ENCODE peak calls at places on chromosomes 4 and X, in six cellular contexts. D, A, E, X, Q and C are unnamed samples.
A peak's percentile ranks its signal among the peaks of the same experiment; 100 is the strongest.

GRCh38 chr4:118981171-118981838 is 92.7 kb downstream of the SYNPO2 start:
- DNase-seq in X (no peak), D (no peak), Q (no peak), A (no peak), E (peak; percentile 55), C (no peak)

GRCh38 chr4:89056292-89056952 is 563 bp downstream of the FAM13A start:
- DNase-seq in E (no peak), X (no peak), Q (no peak), D (no peak), A (no peak), C (no peak)

GRCh38 chrX:101452051-101452450 is 33.2 kb upstream of the ARMCX4 start:
- DNase-seq in X (no peak), E (no peak), D (no peak), Q (no peak), A (no peak), C (no peak)

GRCh38 chr4:82432596-82432995 is 2.2 kb downstream of the ENOPH1 start:
- DNase-seq in Q (no peak), A (no peak), D (no peak), E (no peak), X (peak; percentile 66), C (no peak)

GRCh38 chrX:1385824-1386223 is 6.1 kb downstream of the SLC25A6 start:
- DNase-seq in Q (no peak), E (no peak), A (no peak), X (no peak), D (no peak), C (no peak)

GRCh38 chr4:152348670-152349069 is 187.2 kb downstream of the FBXW7 start:
- DNase-seq in X (no peak), E (peak; percentile 42), D (no peak), Q (no peak), A (peak; percentile 18), C (no peak)

GRCh38 chr4:135824759-135825331 is 1623.3 kb upstream of the PABPC4L start:
- DNase-seq in Q (no peak), A (no peak), X (no peak), E (no peak), D (no peak), C (no peak)

GRCh38 chrX:68365356-68365755 is 67.9 kb downstream of the OPHN1 start:
- DNase-seq in D (no peak), X (no peak), Q (no peak), E (no peak), A (no peak), C (no peak)

GRCh38 chr4:55754754-55755350 is 64.7 kb upstream of the EXOC1L start:
- DNase-seq in Q (no peak), E (no peak), X (no peak), A (no peak), D (no peak), C (no peak)

GRCh38 chrX:102339312-102340298 is 92.6 kb downstream of the NXF2 start:
- DNase-seq in X (no peak), D (no peak), Q (no peak), A (peak; percentile 36), E (no peak), C (no peak)

GRCh38 chrX:151973262-151973661 is 1.2 kb downstream of the GABRE start:
- DNase-seq in X (no peak), Q (no peak), E (no peak), D (no peak), A (no peak), C (no peak)

GRCh38 chr4:106809083-106809482 is 227.0 kb downstream of the DKK2 start:
- DNase-seq in D (no peak), E (peak; percentile 12), Q (no peak), X (peak; percentile 44), A (no peak), C (no peak)

GRCh38 chr4:169583563-169583962 is 28.8 kb downstream of the NEK1 start:
- DNase-seq in Q (peak; percentile 13), D (no peak), A (no peak), X (no peak), E (no peak), C (no peak)

GRCh38 chrX:85627363-85627762 is 247.9 kb upstream of the POF1B start:
- DNase-seq in E (peak; percentile 39), X (no peak), A (no peak), Q (no peak), D (no peak), C (no peak)